ENCODE peak calls at places on chromosome 11, in six cellular contexts. E, Z, S, R, X and Y are unnamed samples.

GRCh38 chr11:17777726-17778091 is 43.1 kb downstream of the KCNC1 start:
- DNase-seq in E (no peak), X (no peak), Z (no peak), R (no peak), S (no peak), Y (no peak)

GRCh38 chr11:85137597-85137996 is 489.5 kb downstream of the DLG2 start:
- DNase-seq in S (no peak), Z (no peak), X (no peak), E (no peak), R (no peak), Y (no peak)

GRCh38 chr11:35013514-35014191 is 97.2 kb downstream of the PDHX start:
- DNase-seq in R (no peak), S (no peak), E (no peak), Z (no peak), X (no peak), Y (no peak)

GRCh38 chr11:6323291-6323905 is 3.1 kb upstream of the CAVIN3 start:
- DNase-seq in R (no peak), Z (no peak), X (no peak), E (no peak), S (no peak), Y (no peak)

GRCh38 chr11:33734441-33735165 is 1.6 kb downstream of the CD59 start:
- DNase-seq in X (peak; percentile 72), S (no peak), R (no peak), Z (no peak), E (no peak), Y (no peak)

GRCh38 chr11:129023968-129024676 is 81.5 kb upstream of the TP53AIP1 start:
- DNase-seq in R (no peak), E (peak; percentile 82), X (peak; percentile 91), S (no peak), Z (no peak), Y (no peak)

GRCh38 chr11:108289699-108290098 is 66.8 kb downstream of the ATM start:
- DNase-seq in Z (no peak), R (no peak), E (no peak), S (no peak), X (no peak), Y (no peak)

GRCh38 chr11:92423133-92423532 is 198.5 kb downstream of the FAT3 start:
- DNase-seq in R (no peak), X (no peak), E (no peak), Z (no peak), S (no peak), Y (no peak)

GRCh38 chr11:80163011-80163410 is 722.2 kb upstream of the TENM4 start:
- DNase-seq in X (peak; percentile 56), R (no peak), Z (no peak), S (no peak), E (peak; percentile 42), Y (no peak)

GRCh38 chr11:92793189-92793588 is 176.3 kb upstream of the MTNR1B start:
- DNase-seq in X (no peak), S (no peak), Z (no peak), R (no peak), E (no peak), Y (no peak)

GRCh38 chr11:13216019-13217006 is 61.3 kb upstream of the BMAL1 start:
- DNase-seq in R (peak; percentile 91), S (no peak), X (peak; percentile 96), E (peak; percentile 92), Z (no peak), Y (no peak)

GRCh38 chr11:86244063-86244521 is 461 bp upstream of the EED start:
- DNase-seq in R (peak; percentile 93), S (peak; percentile 71), X (peak; percentile 82), E (peak; percentile 95), Z (peak; percentile 90), Y (peak; percentile 88)

GRCh38 chr11:110979696-110980095 is 265.8 kb upstream of the POU2AF2 start:
- DNase-seq in Z (no peak), E (no peak), S (no peak), X (peak; percentile 46), R (no peak), Y (no peak)

GRCh38 chr11:64858467-64859401 is 14.3 kb upstream of the CDC42BPG start:
- DNase-seq in R (no peak), E (no peak), S (no peak), Z (no peak), X (no peak), Y (no peak)

GRCh38 chr11:75326439-75326810 is 25.0 kb downstream of the ARRB1 start:
- DNase-seq in E (no peak), X (no peak), S (no peak), Z (peak; percentile 39), R (no peak), Y (no peak)

GRCh38 chr11:115717215-115717584 is 213.0 kb upstream of the CADM1 start:
- DNase-seq in R (no peak), X (no peak), S (no peak), Z (no peak), E (no peak), Y (no peak)

GRCh38 chr11:3022982-3023381 is 30.9 kb upstream of the NAP1L4 start:
- DNase-seq in E (peak; percentile 63), S (no peak), Z (no peak), X (peak; percentile 65), R (no peak), Y (no peak)

GRCh38 chr11:111733655-111734088 is 32.5 kb downstream of the PPP2R1B start:
- DNase-seq in Z (no peak), E (no peak), X (no peak), S (no peak), R (no peak), Y (peak; percentile 25)

GRCh38 chr11:108561535-108561991 is 32.0 kb downstream of the EXPH5 start:
- DNase-seq in E (no peak), S (no peak), X (no peak), Z (no peak), R (no peak), Y (no peak)

GRCh38 chr11:48012051-48012391 is 31.7 kb downstream of the PTPRJ start:
- DNase-seq in E (no peak), S (peak; percentile 38), Z (no peak), R (no peak), X (no peak), Y (no peak)

GRCh38 chr11:85595285-85595884 is 31.8 kb downstream of the DLG2 start:
- DNase-seq in R (peak; percentile 41), E (peak; percentile 36), Z (peak; percentile 34), X (peak; percentile 8), S (no peak), Y (no peak)

GRCh38 chr11:22189660-22190059 is 3.2 kb upstream of the ANO5 start:
- DNase-seq in E (no peak), Z (no peak), R (no peak), X (no peak), S (no peak), Y (no peak)

DNA sequence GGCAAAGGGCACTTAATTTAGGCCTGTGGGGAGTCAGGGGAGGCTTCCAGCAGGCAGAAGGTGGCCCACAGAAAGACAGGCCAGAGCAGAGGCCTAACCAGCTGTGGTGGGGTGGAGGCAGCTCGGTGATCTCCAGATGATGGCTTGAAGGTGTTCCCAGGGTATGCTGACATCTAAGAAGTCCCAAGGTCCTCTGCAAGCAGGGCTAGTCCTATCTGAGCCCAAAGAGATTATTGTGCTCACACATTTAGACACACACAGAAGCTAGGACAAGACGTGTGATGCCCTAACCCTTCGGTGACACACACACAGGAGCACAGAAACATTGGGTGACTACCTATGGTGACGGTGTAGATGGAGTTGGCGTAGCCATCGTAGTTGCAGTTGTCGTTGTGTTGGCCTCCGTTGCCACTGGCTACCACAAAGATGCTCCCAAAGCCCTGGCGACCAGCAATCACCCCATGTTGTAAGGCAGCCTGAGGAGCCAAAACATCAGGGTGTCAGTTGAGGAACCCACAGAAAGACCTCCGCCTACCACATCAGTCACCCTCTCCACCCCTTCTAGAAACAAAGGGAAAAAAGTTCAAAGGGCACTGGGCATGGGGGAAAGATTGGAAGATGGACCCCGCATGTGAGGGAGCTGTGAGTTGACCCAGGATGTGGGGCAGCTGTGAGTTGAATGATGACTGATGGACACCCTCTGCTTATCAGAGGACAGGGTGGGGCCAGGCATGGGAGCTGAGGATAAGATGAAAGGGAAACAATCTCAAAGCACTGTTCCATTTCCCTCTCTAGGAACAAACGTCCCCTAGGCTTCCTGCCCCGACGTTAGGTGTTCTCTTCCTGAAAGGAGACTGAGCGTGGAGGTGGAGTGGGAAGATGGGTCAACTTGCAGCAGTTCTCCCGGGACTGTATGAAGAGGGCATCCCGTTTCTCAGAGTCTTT is 7.9 kb downstream of the PCSK7 start:
- DNase-seq in R (no peak), S (no peak), E (no peak), Z (peak; percentile 67), X (no peak), Y (no peak)
- H3K27ac ChIP-seq in R (no peak overlapping the region), S (no peak overlapping the region), E (no peak overlapping the region), Z (peak overlapping the region; percentile 59), X (no peak overlapping the region), Y (no peak overlapping the region)

DNA sequence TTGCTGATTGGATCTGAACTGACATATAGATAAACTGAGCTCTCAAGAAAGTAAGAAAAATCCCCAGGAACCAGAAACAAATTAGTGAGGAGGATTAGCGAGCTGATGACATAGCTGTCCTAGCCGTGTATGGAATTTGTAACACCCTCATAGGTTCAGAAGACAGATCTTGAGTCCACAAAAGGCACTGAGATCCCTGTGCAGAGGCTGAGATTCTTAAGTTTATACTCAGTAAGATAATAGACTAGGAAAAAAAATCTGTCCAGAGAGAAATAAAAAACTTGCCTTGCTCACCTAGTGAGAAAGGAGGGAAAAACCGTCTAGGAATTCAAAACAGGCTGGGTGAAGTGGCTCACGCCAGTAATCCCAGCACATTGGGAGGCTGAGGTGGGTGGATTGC is 4.6 kb downstream of the NUMA1 start:
- DNase-seq in R (no peak), E (no peak), X (no peak), Z (no peak), S (no peak), Y (no peak)
- H3K27ac ChIP-seq in R (no peak overlapping the region), E (peak overlapping the region; percentile 27), X (no peak overlapping the region), Z (no peak overlapping the region), S (no peak overlapping the region), Y (no peak overlapping the region)

GRCh38 chr11:59787816-59788215 is 22.8 kb downstream of the MRPL16 start:
- DNase-seq in S (no peak), Z (no peak), R (no peak), E (peak; percentile 33), X (peak; percentile 72), Y (no peak)
- H3K27ac ChIP-seq in S (no peak overlapping the region), Z (no peak overlapping the region), R (no peak overlapping the region), E (no peak overlapping the region), X (peak overlapping the region; percentile 5), Y (no peak overlapping the region)

DNA sequence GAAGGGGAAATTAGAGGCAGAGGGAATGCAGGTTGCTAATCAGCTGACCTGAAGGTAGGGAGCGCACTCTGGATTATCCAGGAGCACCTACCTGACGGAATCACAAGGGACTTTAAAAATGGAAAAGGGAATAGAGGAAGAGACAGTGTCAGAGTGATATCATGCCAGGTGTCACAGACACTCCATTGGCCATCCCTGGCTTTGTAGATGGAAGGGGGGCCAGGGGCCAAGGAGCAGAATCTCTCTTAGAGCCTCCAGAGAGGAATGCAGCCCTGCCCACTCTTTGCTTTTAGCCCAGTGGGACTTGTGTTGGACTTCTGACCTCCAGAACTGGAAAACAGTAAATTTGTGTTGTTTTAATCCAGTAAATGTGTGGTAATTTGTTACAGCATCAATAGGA is 37.9 kb downstream of the DKK3 start:
- DNase-seq in X (no peak), Z (no peak), R (no peak), S (no peak), E (no peak), Y (no peak)
- H3K27ac ChIP-seq in X (no peak overlapping the region), Z (no peak overlapping the region), R (no peak overlapping the region), S (no peak overlapping the region), E (no peak overlapping the region), Y (no peak overlapping the region)